ENCODE peak calls at places on chromosome 6, in six cellular contexts. O is K562, X is H1, R is HepG2, S is SK-N-SH, F is GM12878. B is an unnamed sample.

GRCh38 chr6:29826271-29826670 is 1.4 kb upstream of the HLA-G start:
- DNase-seq in F (no peak), R (no peak), X (no peak), S (no peak), O (no peak), B (no peak)

GRCh38 chr6:45690846-45691245 is 313.1 kb upstream of the SUPT3H start:
- DNase-seq in O (no peak), F (no peak), X (no peak), S (no peak), R (no peak), B (no peak)

GRCh38 chr6:90079555-90080490 is 185.6 kb downstream of the GJA10 start:
- DNase-seq in F (no peak), R (no peak), O (no peak), X (no peak), S (no peak), B (no peak)

GRCh38 chr6:37717836-37718251 is 20.2 kb upstream of the MDGA1 start:
- DNase-seq in F (no peak), X (no peak), S (no peak), R (no peak), O (no peak), B (no peak)

GRCh38 chr6:166540631-166541331 is 45.7 kb downstream of the RAMACL start:
- DNase-seq in S (no peak), R (no peak), F (peak; percentile 66), O (peak; percentile 23), X (no peak), B (no peak)

GRCh38 chr6:149544646-149545257 is 1.1 kb downstream of the PPIL4 start:
- DNase-seq in S (no peak), R (no peak), F (no peak), X (no peak), O (no peak), B (no peak)

GRCh38 chr6:24721461-24722215 is 2.7 kb upstream of the C6orf62 start:
- DNase-seq in S (no peak), O (no peak), R (no peak), X (no peak), F (no peak), B (no peak)

GRCh38 chr6:47028835-47029360 is 13.2 kb downstream of the ADGRF1 start:
- DNase-seq in R (no peak), S (no peak), F (no peak), X (no peak), O (no peak), B (no peak)

GRCh38 chr6:81969011-81969410 is 216.5 kb upstream of the TENT5A start:
- DNase-seq in R (no peak), S (no peak), O (no peak), F (no peak), X (no peak), B (peak; percentile 75)

GRCh38 chr6:155678361-155678760 is 222.7 kb upstream of the NOX3 start:
- DNase-seq in R (no peak), S (no peak), O (no peak), X (no peak), F (no peak), B (no peak)

GRCh38 chr6:113903666-113904330 is 46.7 kb downstream of the MARCKS start:
- DNase-seq in X (no peak), R (peak; percentile 45), S (no peak), O (no peak), F (no peak), B (no peak)

GRCh38 chr6:135686784-135687301 is 164.7 kb upstream of the PDE7B start:
- DNase-seq in F (no peak), X (no peak), S (no peak), R (no peak), O (no peak), B (peak; percentile 55)

GRCh38 chr6:157428418-157429202 is 47.6 kb downstream of the ZDHHC14 start:
- DNase-seq in O (peak; percentile 38), S (no peak), F (no peak), R (peak; percentile 73), X (no peak), B (no peak)

DNA sequence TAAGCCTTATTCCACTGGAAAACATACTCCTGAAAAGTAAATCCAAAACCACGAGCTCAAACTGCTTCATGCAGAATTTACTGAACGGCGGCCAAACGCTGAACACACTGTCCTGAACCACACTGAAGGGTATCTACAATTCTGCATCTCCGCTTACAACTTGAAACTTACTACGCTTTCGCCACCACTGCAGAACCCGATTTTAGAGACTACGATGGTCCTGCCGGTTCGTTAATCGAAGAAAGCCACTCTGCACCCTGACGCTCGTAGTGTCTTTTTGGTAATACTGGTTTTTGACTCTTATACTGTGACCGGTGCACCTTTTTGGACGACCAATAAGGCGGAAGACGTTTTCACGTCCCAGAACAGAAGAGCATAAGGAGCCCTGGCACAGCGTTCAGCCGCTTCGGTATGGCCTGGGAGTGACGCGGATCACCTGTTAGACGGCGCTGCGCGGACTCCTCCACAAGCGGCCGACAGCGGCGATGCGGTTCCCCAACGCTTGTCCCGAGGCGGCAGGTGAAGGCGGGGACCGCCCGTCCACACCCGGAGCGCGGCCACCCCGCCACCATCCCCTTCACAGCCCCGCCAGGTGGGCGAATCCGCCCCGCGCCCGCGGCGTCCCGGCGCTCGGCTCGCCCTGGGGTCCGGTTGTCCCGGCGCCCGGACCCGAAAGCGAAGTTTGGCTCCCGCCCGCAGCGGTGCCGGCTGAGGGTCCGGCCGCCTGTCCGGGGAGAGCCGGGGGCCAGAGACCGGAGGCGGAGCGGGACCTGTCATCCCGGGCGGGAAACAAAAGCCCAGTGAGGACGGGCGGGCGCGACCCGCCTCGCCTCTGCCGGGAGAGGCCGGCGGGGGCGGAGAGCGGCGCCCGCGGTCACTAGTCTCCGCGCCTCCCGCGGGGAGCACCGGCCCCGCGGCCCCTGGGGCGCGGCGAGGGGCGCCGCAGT is 784 bp downstream of the FKBP5 start:
- DNase-seq in X (peak; percentile 78), S (peak; percentile 77), R (no peak), F (peak; percentile 25), O (peak; percentile 88), B (no peak)
- TF ChIP-seq GABPA in X (no peak), S (no peak), R (no peak), F (no peak), O (no peak), B (no peak)

GRCh38 chr6:170032197-170032596 is 258.7 kb downstream of the DLL1 start:
- DNase-seq in X (no peak), O (no peak), F (no peak), R (no peak), S (no peak), B (no peak)

GRCh38 chr6:170032706-170033309 is 258.1 kb downstream of the DLL1 start:
- DNase-seq in X (no peak), F (no peak), O (no peak), S (no peak), R (no peak), B (no peak)

GRCh38 chr6:170031096-170031471 is 259.8 kb downstream of the DLL1 start:
- DNase-seq in S (no peak), X (no peak), O (no peak), F (no peak), R (no peak), B (no peak)

GRCh38 chr6:170030284-170031095 is 260.4 kb downstream of the DLL1 start:
- DNase-seq in X (no peak), O (no peak), R (no peak), F (no peak), S (peak; percentile 46), B (no peak)

DNA sequence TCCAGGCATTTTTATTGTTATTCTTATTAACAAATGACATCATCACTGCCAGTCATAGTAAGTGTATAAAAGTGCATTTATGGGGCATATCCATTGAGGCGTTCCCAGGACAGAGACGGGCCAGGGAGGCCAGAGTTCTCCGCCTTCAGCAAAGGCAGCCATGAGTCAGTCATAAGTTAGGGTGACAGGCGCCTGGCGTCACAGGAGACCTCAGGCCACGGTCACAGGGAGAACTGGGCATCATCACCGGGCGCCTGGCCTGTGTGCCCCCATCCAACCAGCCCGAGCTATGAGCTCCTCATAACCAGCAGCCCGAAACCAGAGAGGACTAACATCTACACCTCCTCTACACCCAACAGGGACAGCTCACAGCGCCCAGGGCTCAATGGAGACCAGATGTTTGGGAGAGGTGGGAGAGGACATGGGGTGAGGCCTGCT is 259.2 kb downstream of the DLL1 start:
- DNase-seq in R (no peak), F (no peak), X (no peak), O (no peak), S (no peak), B (no peak)
- TF ChIP-seq GABPA in R (no peak), F (no peak), X (no peak), O (no peak), S (no peak), B (no peak)

DNA sequence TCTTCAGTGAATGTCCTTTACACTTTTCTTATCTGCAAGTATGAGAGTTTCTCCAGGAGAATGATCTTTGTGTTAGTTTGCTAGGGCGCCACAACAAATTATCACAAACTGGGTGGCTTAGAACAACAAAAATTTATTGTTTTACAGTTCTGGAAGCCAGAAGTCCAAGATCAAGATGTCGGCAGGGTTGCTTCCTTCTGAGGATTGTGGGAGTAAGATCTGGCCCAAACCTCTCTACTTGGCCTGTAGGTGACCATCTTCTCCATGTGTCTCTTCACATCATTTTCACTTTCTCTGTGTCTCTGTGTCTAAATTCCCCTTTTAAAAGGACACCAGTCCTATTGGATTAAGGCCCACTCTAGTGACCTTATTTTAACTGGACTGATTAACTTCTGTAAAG is 103.0 kb downstream of the ADTRP start:
- DNase-seq in O (no peak), S (no peak), X (no peak), R (no peak), F (no peak), B (no peak)
- TF ChIP-seq GABPA in O (no peak), S (no peak), X (no peak), R (no peak), F (no peak), B (no peak)

DNA sequence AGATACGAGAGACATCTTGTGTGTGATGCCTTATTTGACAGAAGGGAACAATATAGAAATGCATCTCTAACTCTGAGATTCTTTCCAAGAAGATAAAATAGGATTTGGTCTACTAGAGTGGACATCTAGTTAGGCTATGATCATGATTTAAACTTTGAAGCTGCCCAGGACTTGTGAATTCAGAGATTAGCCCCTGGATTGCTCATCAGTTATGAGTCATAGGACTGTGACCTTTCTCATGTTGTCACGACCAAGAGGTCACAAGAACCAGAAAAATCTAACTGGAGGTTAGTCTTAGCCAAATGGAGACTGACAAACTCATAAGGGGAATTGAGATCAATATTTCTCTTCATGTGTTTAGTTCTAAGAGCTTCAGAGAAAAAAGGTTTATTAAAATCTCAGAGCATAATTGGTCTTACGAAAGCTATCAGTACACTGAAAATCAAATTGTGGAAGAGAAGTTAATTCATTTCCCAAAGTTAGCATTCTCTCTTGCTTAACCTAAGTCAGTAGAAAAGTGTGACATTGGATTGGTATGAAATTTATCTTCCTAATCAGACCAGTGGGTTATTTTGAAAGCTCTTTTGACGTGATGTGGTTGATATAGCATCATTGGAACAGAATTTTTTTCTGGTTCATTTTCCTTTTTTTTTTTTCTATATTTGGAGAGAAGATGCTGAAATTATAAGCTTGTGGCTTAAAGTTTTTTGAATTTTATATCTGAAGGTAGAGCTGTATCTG is 245.7 kb downstream of the RNF144B start:
- DNase-seq in X (no peak), O (no peak), S (no peak), F (no peak), R (peak; percentile 32), B (no peak)
- TF ChIP-seq GABPA in X (no peak), O (no peak), S (no peak), F (no peak), R (no peak), B (no peak)

GRCh38 chr6:28225056-28225834 is at the start of gene ZSCAN9:
- DNase-seq in O (peak; percentile 90), X (peak; percentile 82), S (peak; percentile 88), R (peak; percentile 86), F (peak; percentile 44), B (peak; percentile 79)
- TF ChIP-seq GABPA in O (peak; percentile 99), X (peak; percentile 97), S (peak; percentile 93), R (peak; percentile 99), F (peak; percentile 98), B (peak; percentile 98)

B was measured in HL-60.